ENCODE peak calls at places on chromosomes 7 and 10, in seven cellular contexts. One of them, this sample, is unnamed.

GRCh38 chr10:28559661-28560060 is 26.7 kb downstream of the WAC start:
- DNase-seq in HCT116: no peak
- DNase-seq in mesenchymal stem cell: no peak
- DNase-seq in heart left ventricle: no peak
- DNase-seq in WERI-Rb-1: no peak
- DNase-seq in right lobe of liver: no peak
- DNase-seq in thoracic aorta: no peak
- DNase-seq in this sample: no peak

GRCh38 chr10:416091-416515 is 273.4 kb downstream of the DIP2C start:
- DNase-seq in HCT116: peak
- DNase-seq in mesenchymal stem cell: no peak
- DNase-seq in heart left ventricle: no peak
- DNase-seq in WERI-Rb-1: no peak
- DNase-seq in right lobe of liver: no peak
- DNase-seq in thoracic aorta: no peak
- DNase-seq in this sample: no peak

GRCh38 chr10:86657396-86658011 is 3.2 kb downstream of the OPN4 start:
- DNase-seq in HCT116: no peak
- DNase-seq in mesenchymal stem cell: no peak
- DNase-seq in heart left ventricle: peak
- DNase-seq in WERI-Rb-1: no peak
- DNase-seq in right lobe of liver: no peak
- DNase-seq in thoracic aorta: no peak
- DNase-seq in this sample: peak

GRCh38 chr10:77309103-77310013 is 328.2 kb downstream of the KCNMA1 start:
- DNase-seq in HCT116: no peak
- DNase-seq in mesenchymal stem cell: no peak
- DNase-seq in heart left ventricle: no peak
- DNase-seq in WERI-Rb-1: no peak
- DNase-seq in right lobe of liver: no peak
- DNase-seq in thoracic aorta: no peak
- DNase-seq in this sample: no peak

GRCh38 chr7:79923953-79924352 is 210.7 kb upstream of the GNAI1 start:
- DNase-seq in HCT116: no peak
- DNase-seq in mesenchymal stem cell: peak
- DNase-seq in heart left ventricle: no peak
- DNase-seq in WERI-Rb-1: no peak
- DNase-seq in right lobe of liver: no peak
- DNase-seq in thoracic aorta: no peak
- DNase-seq in this sample: no peak

GRCh38 chr10:112631501-112632410 is 184.7 kb downstream of the VTI1A start:
- DNase-seq in HCT116: peak
- DNase-seq in mesenchymal stem cell: peak
- DNase-seq in heart left ventricle: no peak
- DNase-seq in WERI-Rb-1: no peak
- DNase-seq in right lobe of liver: no peak
- DNase-seq in thoracic aorta: no peak
- DNase-seq in this sample: no peak

GRCh38 chr7:21731977-21732376 is 189.1 kb downstream of the DNAH11 start:
- DNase-seq in HCT116: no peak
- DNase-seq in mesenchymal stem cell: no peak
- DNase-seq in heart left ventricle: no peak
- DNase-seq in WERI-Rb-1: no peak
- DNase-seq in right lobe of liver: no peak
- DNase-seq in thoracic aorta: no peak
- DNase-seq in this sample: no peak

GRCh38 chr7:112205348-112206237 is 606 bp downstream of the DOCK4 start:
- DNase-seq in HCT116: peak
- DNase-seq in mesenchymal stem cell: peak
- DNase-seq in heart left ventricle: peak
- DNase-seq in WERI-Rb-1: peak
- DNase-seq in right lobe of liver: peak
- DNase-seq in thoracic aorta: no peak
- DNase-seq in this sample: peak

GRCh38 chr7:43701502-43701859 is 27.8 kb downstream of the COA1 start:
- DNase-seq in HCT116: no peak
- DNase-seq in mesenchymal stem cell: peak
- DNase-seq in heart left ventricle: no peak
- DNase-seq in WERI-Rb-1: no peak
- DNase-seq in right lobe of liver: no peak
- DNase-seq in thoracic aorta: no peak
- DNase-seq in this sample: no peak

GRCh38 chr10:79559726-79560125 is 481 bp downstream of the SFTPA2 start:
- DNase-seq in HCT116: no peak
- DNase-seq in mesenchymal stem cell: no peak
- DNase-seq in heart left ventricle: no peak
- DNase-seq in WERI-Rb-1: no peak
- DNase-seq in right lobe of liver: no peak
- DNase-seq in thoracic aorta: no peak
- DNase-seq in this sample: no peak

GRCh38 chr10:13840036-13840435 is 253.3 kb downstream of the PRPF18 start:
- DNase-seq in HCT116: no peak
- DNase-seq in mesenchymal stem cell: peak
- DNase-seq in heart left ventricle: no peak
- DNase-seq in WERI-Rb-1: no peak
- DNase-seq in right lobe of liver: no peak
- DNase-seq in thoracic aorta: no peak
- DNase-seq in this sample: no peak

GRCh38 chr10:88150338-88150737 is 286.9 kb downstream of the PTEN start:
- DNase-seq in HCT116: no peak
- DNase-seq in mesenchymal stem cell: peak
- DNase-seq in heart left ventricle: no peak
- DNase-seq in WERI-Rb-1: no peak
- DNase-seq in right lobe of liver: no peak
- DNase-seq in thoracic aorta: no peak
- DNase-seq in this sample: no peak

DNA sequence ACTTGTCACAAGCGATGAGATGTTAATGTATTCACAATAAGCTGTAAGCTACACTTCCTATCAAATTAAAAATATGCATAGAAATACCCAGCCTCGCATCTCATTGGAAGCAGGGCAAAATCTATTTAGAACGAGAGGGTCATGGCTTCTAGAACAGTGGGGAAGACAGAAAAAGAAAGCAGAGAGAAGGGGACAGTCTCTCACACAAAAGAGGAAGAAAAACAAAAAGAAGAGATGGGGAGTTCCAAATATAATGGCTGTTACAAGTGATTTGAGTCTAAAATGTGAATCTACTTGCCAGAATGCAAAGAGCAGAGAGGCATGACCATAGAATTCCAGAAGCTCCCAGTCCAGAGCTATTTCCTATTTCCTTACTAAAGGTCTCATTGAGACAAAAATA is 13.8 kb downstream of the LRRN3 start:
- DNase-seq in HCT116: no peak
- DNase-seq in mesenchymal stem cell: no peak
- DNase-seq in heart left ventricle: no peak
- DNase-seq in WERI-Rb-1: no peak
- DNase-seq in right lobe of liver: no peak
- DNase-seq in thoracic aorta: no peak
- DNase-seq in this sample: no peak
- H3K27ac ChIP-seq in HCT116: no peak
- H3K27ac ChIP-seq in mesenchymal stem cell: no peak
- H3K27ac ChIP-seq in heart left ventricle: no peak
- H3K27ac ChIP-seq in WERI-Rb-1: no peak
- H3K27ac ChIP-seq in right lobe of liver: no peak
- H3K27ac ChIP-seq in thoracic aorta: no peak
- H3K27ac ChIP-seq in this sample: no peak

DNA sequence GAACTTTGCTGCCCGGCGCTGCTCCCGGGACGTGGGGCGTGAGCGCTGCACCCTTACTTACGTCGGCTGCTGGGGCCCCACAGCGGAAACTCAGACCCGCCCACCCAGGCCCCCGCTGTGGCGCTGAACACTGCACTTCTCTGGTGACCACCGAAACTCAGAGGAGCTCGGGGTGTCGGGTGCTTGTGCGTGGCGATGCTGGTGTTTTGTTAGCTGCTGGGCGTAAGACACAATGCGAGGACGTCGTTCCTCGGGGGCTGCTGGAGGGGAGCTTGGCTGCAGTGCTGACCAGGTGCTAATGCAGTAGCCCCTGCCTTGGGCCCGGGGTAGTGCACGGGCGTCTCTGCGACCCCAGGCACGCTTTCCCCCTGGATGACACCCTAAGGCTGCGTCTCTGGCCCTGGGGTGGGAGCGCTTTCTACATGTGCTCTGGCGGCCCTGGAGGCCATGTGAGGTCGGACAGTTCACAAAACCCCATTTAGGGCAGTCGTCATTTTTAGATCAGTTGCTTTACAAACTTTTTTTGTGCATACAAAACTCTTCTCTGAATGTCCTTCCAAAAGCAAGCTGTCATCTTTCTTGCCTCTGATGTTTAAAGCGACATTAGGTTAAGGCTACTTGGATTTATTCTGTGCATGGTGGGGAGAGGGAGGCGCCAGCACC is 5.7 kb downstream of the MAFK start:
- DNase-seq in HCT116: no peak
- DNase-seq in mesenchymal stem cell: no peak
- DNase-seq in heart left ventricle: peak
- DNase-seq in WERI-Rb-1: no peak
- DNase-seq in right lobe of liver: no peak
- DNase-seq in thoracic aorta: no peak
- DNase-seq in this sample: no peak
- H3K27ac ChIP-seq in HCT116: peak
- H3K27ac ChIP-seq in mesenchymal stem cell: peak
- H3K27ac ChIP-seq in heart left ventricle: peak
- H3K27ac ChIP-seq in WERI-Rb-1: no peak
- H3K27ac ChIP-seq in right lobe of liver: peak
- H3K27ac ChIP-seq in thoracic aorta: peak
- H3K27ac ChIP-seq in this sample: peak

DNA sequence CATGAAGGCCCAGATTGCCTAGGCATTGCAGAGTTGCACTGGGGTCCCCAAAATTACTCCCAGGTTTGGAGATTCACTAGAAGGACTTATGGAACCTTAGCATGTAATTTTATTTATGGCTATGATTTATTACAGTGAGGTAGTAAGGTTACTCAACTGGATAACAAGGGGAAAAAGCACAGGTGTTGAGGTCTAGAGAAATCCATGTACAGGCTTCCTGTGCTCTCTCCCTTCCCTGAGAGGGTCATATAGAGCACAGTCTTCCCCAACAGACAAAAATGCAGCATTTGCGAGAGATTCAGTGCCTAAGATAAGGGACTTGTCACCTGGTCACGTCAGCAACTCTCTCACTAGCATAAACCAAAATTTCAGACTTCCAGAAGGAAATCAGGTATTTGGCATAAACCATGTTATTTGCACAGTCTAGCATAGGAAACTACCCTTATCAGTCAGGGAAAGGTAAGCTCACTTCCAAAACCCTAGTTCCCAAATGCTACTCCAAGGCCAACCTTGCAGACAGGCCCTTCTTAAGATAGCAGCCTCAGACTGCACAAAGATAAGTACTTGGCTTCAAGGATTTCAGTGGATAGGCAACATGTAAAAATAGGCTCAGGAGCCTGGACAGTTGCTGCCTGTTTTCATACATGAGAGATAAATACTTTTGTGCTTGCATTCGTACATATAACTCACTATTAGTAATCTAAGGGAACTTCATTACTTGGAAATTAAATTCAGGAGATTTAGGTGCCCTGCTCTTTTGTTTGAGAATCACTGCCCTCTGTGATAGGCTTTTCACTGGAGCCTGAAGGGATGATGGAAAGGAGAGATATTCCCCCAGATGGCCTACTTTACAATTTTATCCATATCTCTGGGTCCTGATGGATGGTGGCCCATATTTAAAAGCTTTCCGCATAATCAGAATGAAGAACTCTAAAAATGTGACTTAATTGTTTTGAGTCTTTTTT is 378.4 kb upstream of the LRGUK start:
- DNase-seq in HCT116: no peak
- DNase-seq in mesenchymal stem cell: no peak
- DNase-seq in heart left ventricle: no peak
- DNase-seq in WERI-Rb-1: no peak
- DNase-seq in right lobe of liver: no peak
- DNase-seq in thoracic aorta: no peak
- DNase-seq in this sample: no peak
- H3K27ac ChIP-seq in HCT116: no peak
- H3K27ac ChIP-seq in mesenchymal stem cell: no peak
- H3K27ac ChIP-seq in heart left ventricle: no peak
- H3K27ac ChIP-seq in WERI-Rb-1: no peak
- H3K27ac ChIP-seq in right lobe of liver: no peak
- H3K27ac ChIP-seq in thoracic aorta: no peak
- H3K27ac ChIP-seq in this sample: no peak

GRCh38 chr10:43194266-43194665 is 56.0 kb downstream of the CSGALNACT2 start:
- DNase-seq in HCT116: no peak
- DNase-seq in mesenchymal stem cell: no peak
- DNase-seq in heart left ventricle: no peak
- DNase-seq in WERI-Rb-1: no peak
- DNase-seq in right lobe of liver: no peak
- DNase-seq in thoracic aorta: no peak
- DNase-seq in this sample: no peak
- H3K27ac ChIP-seq in HCT116: no peak
- H3K27ac ChIP-seq in mesenchymal stem cell: no peak
- H3K27ac ChIP-seq in heart left ventricle: no peak
- H3K27ac ChIP-seq in WERI-Rb-1: no peak
- H3K27ac ChIP-seq in right lobe of liver: no peak
- H3K27ac ChIP-seq in thoracic aorta: no peak
- H3K27ac ChIP-seq in this sample: no peak

GRCh38 chr10:124520553-124521428 is 59.2 kb downstream of the LHPP start:
- DNase-seq in HCT116: no peak
- DNase-seq in mesenchymal stem cell: no peak
- DNase-seq in heart left ventricle: peak
- DNase-seq in WERI-Rb-1: no peak
- DNase-seq in right lobe of liver: no peak
- DNase-seq in thoracic aorta: no peak
- DNase-seq in this sample: no peak

GRCh38 chr10:124522903-124523260 is 61.3 kb downstream of the LHPP start:
- DNase-seq in HCT116: no peak
- DNase-seq in mesenchymal stem cell: peak
- DNase-seq in heart left ventricle: no peak
- DNase-seq in WERI-Rb-1: no peak
- DNase-seq in right lobe of liver: peak
- DNase-seq in thoracic aorta: no peak
- DNase-seq in this sample: peak

GRCh38 chr10:124522131-124522902 is 60.7 kb downstream of the LHPP start:
- DNase-seq in HCT116: no peak
- DNase-seq in mesenchymal stem cell: no peak
- DNase-seq in heart left ventricle: peak
- DNase-seq in WERI-Rb-1: no peak
- DNase-seq in right lobe of liver: peak
- DNase-seq in thoracic aorta: no peak
- DNase-seq in this sample: peak

GRCh38 chr10:124523301-124523871 is 61.8 kb downstream of the LHPP start:
- DNase-seq in HCT116: no peak
- DNase-seq in mesenchymal stem cell: peak
- DNase-seq in heart left ventricle: no peak
- DNase-seq in WERI-Rb-1: no peak
- DNase-seq in right lobe of liver: peak
- DNase-seq in thoracic aorta: no peak
- DNase-seq in this sample: no peak

GRCh38 chr10:124521429-124521871 is 59.8 kb downstream of the LHPP start:
- DNase-seq in HCT116: no peak
- DNase-seq in mesenchymal stem cell: no peak
- DNase-seq in heart left ventricle: peak
- DNase-seq in WERI-Rb-1: no peak
- DNase-seq in right lobe of liver: peak
- DNase-seq in thoracic aorta: peak
- DNase-seq in this sample: peak
- H3K27ac ChIP-seq in HCT116: no peak
- H3K27ac ChIP-seq in mesenchymal stem cell: no peak
- H3K27ac ChIP-seq in heart left ventricle: no peak
- H3K27ac ChIP-seq in WERI-Rb-1: no peak
- H3K27ac ChIP-seq in right lobe of liver: no peak
- H3K27ac ChIP-seq in thoracic aorta: no peak
- H3K27ac ChIP-seq in this sample: peak